ENCODE peak calls at places on chromosomes 16 and 17, in eight cellular contexts. One of them, this sample, is unnamed.

GRCh38 chr17:10251212-10251948 is 53.0 kb upstream of the GAS7 start:
- DNase-seq in fibroblast of lung: no peak
- DNase-seq in WTC11: no peak
- DNase-seq in nephron progenitor cell: no peak
- DNase-seq in cardiac muscle cell: no peak
- DNase-seq in tibial artery: no peak
- DNase-seq in astrocyte of the cerebellum: no peak
- DNase-seq in upper lobe of right lung: no peak
- DNase-seq in this sample: no peak

GRCh38 chr16:70429888-70430666 is 8.8 kb downstream of the ST3GAL2 start:
- DNase-seq in astrocyte of the cerebellum: no peak
- DNase-seq in upper lobe of right lung: no peak
- DNase-seq in nephron progenitor cell: no peak
- DNase-seq in WTC11: no peak
- DNase-seq in fibroblast of lung: no peak
- DNase-seq in cardiac muscle cell: no peak
- DNase-seq in tibial artery: no peak
- DNase-seq in this sample: no peak

GRCh38 chr17:40484285-40484972 is 17.0 kb downstream of the TNS4 start:
- DNase-seq in nephron progenitor cell: no peak
- DNase-seq in WTC11: no peak
- DNase-seq in astrocyte of the cerebellum: no peak
- DNase-seq in fibroblast of lung: no peak
- DNase-seq in tibial artery: no peak
- DNase-seq in cardiac muscle cell: no peak
- DNase-seq in upper lobe of right lung: no peak
- DNase-seq in this sample: no peak

GRCh38 chr17:44738214-44738906 is 20.4 kb upstream of the ADAM11 start:
- DNase-seq in fibroblast of lung: peak
- DNase-seq in WTC11: no peak
- DNase-seq in nephron progenitor cell: no peak
- DNase-seq in cardiac muscle cell: no peak
- DNase-seq in upper lobe of right lung: no peak
- DNase-seq in tibial artery: no peak
- DNase-seq in astrocyte of the cerebellum: no peak
- DNase-seq in this sample: no peak

GRCh38 chr17:42744283-42744805 is 496 bp downstream of the EZH1 start:
- DNase-seq in tibial artery: peak
- DNase-seq in cardiac muscle cell: peak
- DNase-seq in nephron progenitor cell: no peak
- DNase-seq in WTC11: no peak
- DNase-seq in upper lobe of right lung: peak
- DNase-seq in astrocyte of the cerebellum: no peak
- DNase-seq in fibroblast of lung: peak
- DNase-seq in this sample: no peak

GRCh38 chr16:77403732-77404131 is 31.1 kb downstream of the ADAMTS18 start:
- DNase-seq in nephron progenitor cell: no peak
- DNase-seq in fibroblast of lung: no peak
- DNase-seq in tibial artery: no peak
- DNase-seq in cardiac muscle cell: no peak
- DNase-seq in upper lobe of right lung: no peak
- DNase-seq in astrocyte of the cerebellum: no peak
- DNase-seq in WTC11: no peak
- DNase-seq in this sample: no peak

GRCh38 chr17:17568772-17569195 is 22.7 kb downstream of the PEMT start:
- DNase-seq in fibroblast of lung: peak
- DNase-seq in cardiac muscle cell: peak
- DNase-seq in nephron progenitor cell: peak
- DNase-seq in astrocyte of the cerebellum: no peak
- DNase-seq in WTC11: peak
- DNase-seq in tibial artery: no peak
- DNase-seq in upper lobe of right lung: peak
- DNase-seq in this sample: peak

GRCh38 chr16:3609895-3610697 is 1.3 kb downstream of the SLX4 start:
- DNase-seq in tibial artery: no peak
- DNase-seq in upper lobe of right lung: no peak
- DNase-seq in fibroblast of lung: no peak
- DNase-seq in astrocyte of the cerebellum: no peak
- DNase-seq in nephron progenitor cell: no peak
- DNase-seq in cardiac muscle cell: no peak
- DNase-seq in WTC11: peak
- DNase-seq in this sample: no peak

GRCh38 chr17:29177871-29178749 is 2.1 kb downstream of the MYO18A start:
- DNase-seq in WTC11: no peak
- DNase-seq in upper lobe of right lung: no peak
- DNase-seq in cardiac muscle cell: no peak
- DNase-seq in nephron progenitor cell: no peak
- DNase-seq in fibroblast of lung: no peak
- DNase-seq in astrocyte of the cerebellum: no peak
- DNase-seq in tibial artery: no peak
- DNase-seq in this sample: no peak

GRCh38 chr16:2455081-2455845 is 4.6 kb upstream of the TEDC2 start:
- DNase-seq in tibial artery: no peak
- DNase-seq in astrocyte of the cerebellum: no peak
- DNase-seq in nephron progenitor cell: no peak
- DNase-seq in upper lobe of right lung: no peak
- DNase-seq in cardiac muscle cell: no peak
- DNase-seq in fibroblast of lung: no peak
- DNase-seq in WTC11: no peak
- DNase-seq in this sample: no peak

GRCh38 chr16:89537549-89537925 is 22.9 kb upstream of the RPL13 start:
- DNase-seq in upper lobe of right lung: no peak
- DNase-seq in WTC11: no peak
- DNase-seq in astrocyte of the cerebellum: no peak
- DNase-seq in tibial artery: no peak
- DNase-seq in cardiac muscle cell: no peak
- DNase-seq in nephron progenitor cell: no peak
- DNase-seq in fibroblast of lung: no peak
- DNase-seq in this sample: no peak

GRCh38 chr16:27486344-27486743 is 63.4 kb downstream of the GTF3C1 start:
- DNase-seq in nephron progenitor cell: no peak
- DNase-seq in fibroblast of lung: no peak
- DNase-seq in upper lobe of right lung: no peak
- DNase-seq in cardiac muscle cell: no peak
- DNase-seq in tibial artery: no peak
- DNase-seq in WTC11: no peak
- DNase-seq in astrocyte of the cerebellum: peak
- DNase-seq in this sample: no peak

GRCh38 chr16:11780988-11781680 is 15.9 kb downstream of the ZC3H7A start:
- DNase-seq in cardiac muscle cell: no peak
- DNase-seq in WTC11: no peak
- DNase-seq in nephron progenitor cell: no peak
- DNase-seq in tibial artery: no peak
- DNase-seq in upper lobe of right lung: no peak
- DNase-seq in fibroblast of lung: no peak
- DNase-seq in astrocyte of the cerebellum: no peak
- DNase-seq in this sample: no peak

GRCh38 chr16:85413713-85414663 is 199.1 kb upstream of the GSE1 start:
- DNase-seq in astrocyte of the cerebellum: no peak
- DNase-seq in nephron progenitor cell: no peak
- DNase-seq in upper lobe of right lung: no peak
- DNase-seq in fibroblast of lung: no peak
- DNase-seq in tibial artery: no peak
- DNase-seq in WTC11: no peak
- DNase-seq in cardiac muscle cell: no peak
- DNase-seq in this sample: no peak

GRCh38 chr17:64599187-64599676 is 62.9 kb downstream of the SMURF2 start:
- DNase-seq in WTC11: peak
- DNase-seq in tibial artery: no peak
- DNase-seq in astrocyte of the cerebellum: no peak
- DNase-seq in fibroblast of lung: no peak
- DNase-seq in upper lobe of right lung: no peak
- DNase-seq in nephron progenitor cell: no peak
- DNase-seq in cardiac muscle cell: no peak
- DNase-seq in this sample: no peak

GRCh38 chr17:50478391-50479361 is at the start of gene RSAD1:
- DNase-seq in nephron progenitor cell: peak
- DNase-seq in cardiac muscle cell: peak
- DNase-seq in WTC11: peak
- DNase-seq in astrocyte of the cerebellum: peak
- DNase-seq in upper lobe of right lung: peak
- DNase-seq in tibial artery: peak
- DNase-seq in fibroblast of lung: peak
- DNase-seq in this sample: peak

GRCh38 chr17:19242323-19242722 is 5.2 kb downstream of the EPN2 start:
- DNase-seq in WTC11: no peak
- DNase-seq in fibroblast of lung: no peak
- DNase-seq in cardiac muscle cell: no peak
- DNase-seq in nephron progenitor cell: no peak
- DNase-seq in astrocyte of the cerebellum: no peak
- DNase-seq in upper lobe of right lung: no peak
- DNase-seq in tibial artery: no peak
- DNase-seq in this sample: no peak

GRCh38 chr16:88633684-88634140 is 4.7 kb upstream of the IL17C start:
- DNase-seq in upper lobe of right lung: peak
- DNase-seq in tibial artery: peak
- DNase-seq in fibroblast of lung: no peak
- DNase-seq in cardiac muscle cell: peak
- DNase-seq in astrocyte of the cerebellum: no peak
- DNase-seq in nephron progenitor cell: peak
- DNase-seq in WTC11: peak
- DNase-seq in this sample: no peak

GRCh38 chr17:45195424-45195823 is 26.3 kb upstream of the FMNL1 start:
- DNase-seq in tibial artery: no peak
- DNase-seq in upper lobe of right lung: no peak
- DNase-seq in astrocyte of the cerebellum: no peak
- DNase-seq in cardiac muscle cell: no peak
- DNase-seq in fibroblast of lung: no peak
- DNase-seq in WTC11: no peak
- DNase-seq in nephron progenitor cell: no peak
- DNase-seq in this sample: no peak

GRCh38 chr16:11876306-11876705 is 25.0 kb upstream of the RSL1D1 start:
- DNase-seq in fibroblast of lung: no peak
- DNase-seq in cardiac muscle cell: no peak
- DNase-seq in astrocyte of the cerebellum: no peak
- DNase-seq in upper lobe of right lung: peak
- DNase-seq in nephron progenitor cell: no peak
- DNase-seq in WTC11: no peak
- DNase-seq in tibial artery: no peak
- DNase-seq in this sample: no peak

GRCh38 chr17:18107061-18107460 is 1.5 kb upstream of the MYO15A start:
- DNase-seq in fibroblast of lung: no peak
- DNase-seq in nephron progenitor cell: no peak
- DNase-seq in tibial artery: no peak
- DNase-seq in upper lobe of right lung: no peak
- DNase-seq in cardiac muscle cell: no peak
- DNase-seq in WTC11: no peak
- DNase-seq in astrocyte of the cerebellum: no peak
- DNase-seq in this sample: no peak

GRCh38 chr17:18928726-18929125 is 23.2 kb upstream of the SLC5A10 start:
- DNase-seq in upper lobe of right lung: no peak
- DNase-seq in WTC11: no peak
- DNase-seq in nephron progenitor cell: no peak
- DNase-seq in cardiac muscle cell: no peak
- DNase-seq in fibroblast of lung: no peak
- DNase-seq in astrocyte of the cerebellum: no peak
- DNase-seq in tibial artery: no peak
- DNase-seq in this sample: no peak

GRCh38 chr17:81854974-81855774 is 5.2 kb downstream of the P4HB start:
- DNase-seq in fibroblast of lung: peak
- DNase-seq in nephron progenitor cell: no peak
- DNase-seq in WTC11: no peak
- DNase-seq in upper lobe of right lung: no peak
- DNase-seq in tibial artery: no peak
- DNase-seq in astrocyte of the cerebellum: no peak
- DNase-seq in cardiac muscle cell: no peak
- DNase-seq in this sample: no peak
- TF ChIP-seq CTCF in fibroblast of lung: no peak
- TF ChIP-seq CTCF in nephron progenitor cell: no peak
- TF ChIP-seq CTCF in WTC11: no peak
- TF ChIP-seq CTCF in upper lobe of right lung: no peak
- TF ChIP-seq CTCF in tibial artery: no peak
- TF ChIP-seq CTCF in astrocyte of the cerebellum: no peak
- TF ChIP-seq CTCF in cardiac muscle cell: no peak
- TF ChIP-seq CTCF in this sample: no peak

GRCh38 chr16:86819523-86819887 is 241.2 kb downstream of the FOXL1 start:
- DNase-seq in WTC11: no peak
- DNase-seq in upper lobe of right lung: no peak
- DNase-seq in nephron progenitor cell: no peak
- DNase-seq in cardiac muscle cell: no peak
- DNase-seq in tibial artery: no peak
- DNase-seq in astrocyte of the cerebellum: no peak
- DNase-seq in fibroblast of lung: no peak
- DNase-seq in this sample: no peak
- TF ChIP-seq CTCF in WTC11: no peak
- TF ChIP-seq CTCF in upper lobe of right lung: no peak
- TF ChIP-seq CTCF in nephron progenitor cell: no peak
- TF ChIP-seq CTCF in cardiac muscle cell: peak
- TF ChIP-seq CTCF in tibial artery: no peak
- TF ChIP-seq CTCF in astrocyte of the cerebellum: peak
- TF ChIP-seq CTCF in fibroblast of lung: peak
- TF ChIP-seq CTCF in this sample: peak

DNA sequence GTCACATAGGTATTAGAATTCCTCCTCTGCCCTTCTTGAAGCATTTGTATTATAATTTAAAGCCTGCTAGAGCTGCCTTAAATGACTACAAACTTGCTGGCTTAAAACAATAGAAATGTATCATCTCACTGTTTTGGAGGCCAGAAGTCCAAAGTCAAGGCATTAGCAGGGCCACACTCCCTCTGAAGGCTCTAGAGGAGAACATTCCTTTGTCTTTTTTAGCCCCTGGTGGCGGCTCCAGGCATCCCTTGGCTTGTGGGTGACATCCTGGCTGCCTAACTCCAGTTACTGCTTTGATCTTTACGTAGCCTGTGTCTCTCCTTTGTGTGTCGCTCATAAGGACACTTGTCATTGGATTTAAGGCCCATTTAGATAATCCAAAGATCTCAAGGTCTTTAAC is 186.6 kb upstream of the SALL1 start:
- DNase-seq in tibial artery: no peak
- DNase-seq in upper lobe of right lung: no peak
- DNase-seq in nephron progenitor cell: no peak
- DNase-seq in astrocyte of the cerebellum: no peak
- DNase-seq in WTC11: peak
- DNase-seq in cardiac muscle cell: no peak
- DNase-seq in fibroblast of lung: no peak
- DNase-seq in this sample: no peak
- TF ChIP-seq CTCF in tibial artery: no peak
- TF ChIP-seq CTCF in upper lobe of right lung: no peak
- TF ChIP-seq CTCF in nephron progenitor cell: no peak
- TF ChIP-seq CTCF in astrocyte of the cerebellum: peak
- TF ChIP-seq CTCF in WTC11: no peak
- TF ChIP-seq CTCF in cardiac muscle cell: peak
- TF ChIP-seq CTCF in fibroblast of lung: no peak
- TF ChIP-seq CTCF in this sample: peak

DNA sequence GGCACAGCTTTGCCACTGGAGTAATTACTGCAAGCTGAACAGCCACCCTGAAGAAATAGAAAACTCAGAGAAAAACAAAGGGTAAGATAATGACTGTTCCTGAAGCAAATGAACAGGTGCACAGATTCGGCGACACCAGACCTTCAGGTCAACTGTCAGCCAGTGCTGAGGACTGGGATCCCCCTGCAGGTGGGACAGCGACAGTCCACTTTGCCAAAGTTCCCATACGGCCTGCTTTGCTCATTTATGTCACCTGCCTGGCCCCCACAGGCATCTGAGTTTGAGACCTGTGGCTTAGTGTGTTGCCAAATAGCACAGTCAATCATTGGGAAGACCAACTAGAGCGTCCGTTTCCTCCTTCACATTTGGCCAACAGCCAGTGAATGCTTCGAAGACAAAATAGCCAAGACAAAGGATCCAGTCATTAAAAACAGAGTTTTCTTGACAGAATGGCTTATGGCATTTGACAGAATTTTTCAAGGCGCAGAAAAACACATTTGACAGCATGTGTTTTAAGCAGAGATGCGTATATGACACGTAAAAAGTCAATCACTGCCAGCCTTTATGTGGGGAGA is 113.8 kb downstream of the ABCC12 start:
- DNase-seq in cardiac muscle cell: peak
- DNase-seq in nephron progenitor cell: peak
- DNase-seq in tibial artery: no peak
- DNase-seq in WTC11: peak
- DNase-seq in astrocyte of the cerebellum: no peak
- DNase-seq in upper lobe of right lung: no peak
- DNase-seq in fibroblast of lung: no peak
- DNase-seq in this sample: no peak
- TF ChIP-seq CTCF in cardiac muscle cell: no peak
- TF ChIP-seq CTCF in nephron progenitor cell: peak
- TF ChIP-seq CTCF in tibial artery: no peak
- TF ChIP-seq CTCF in WTC11: peak
- TF ChIP-seq CTCF in astrocyte of the cerebellum: no peak
- TF ChIP-seq CTCF in upper lobe of right lung: no peak
- TF ChIP-seq CTCF in fibroblast of lung: no peak
- TF ChIP-seq CTCF in this sample: peak